ENCODE peak calls at places on chromosomes 5 and 9, in six cellular contexts. O is fibroblast of lung, V is left lung, R is tibial artery, D is foreskin fibroblast, U is astrocyte of the spinal cord. K is an unnamed sample.

GRCh38 chr9:79672891-79673290 is 101.1 kb downstream of the TLE4 start:
- DNase-seq in O (no peak), V (no peak), R (no peak), D (no peak), U (no peak), K (no peak)

GRCh38 chr9:35162605-35163315 is 951 bp downstream of the UNC13B start:
- DNase-seq in O (peak; percentile 5), V (no peak), R (no peak), D (peak; percentile 20), U (peak; percentile 1), K (peak; percentile 38)

GRCh38 chr9:34375901-34376595 is 650 bp downstream of the MYORG start:
- DNase-seq in O (peak; percentile 38), V (peak; percentile 63), R (no peak), D (peak; percentile 28), U (peak; percentile 22), K (peak; percentile 15)

GRCh38 chr9:22050924-22051323 is 41.8 kb upstream of the CDKN2B start:
- DNase-seq in O (no peak), V (no peak), R (no peak), D (no peak), U (no peak), K (no peak)

GRCh38 chr5:145463634-145464033 is 371.5 kb downstream of the PRELID2 start:
- DNase-seq in O (no peak), V (no peak), R (no peak), D (peak; percentile 51), U (no peak), K (peak; percentile 47)

GRCh38 chr5:103744159-103744558 is 181.6 kb upstream of the NUDT12 start:
- DNase-seq in O (peak; percentile 90), V (no peak), R (no peak), D (peak; percentile 17), U (peak; percentile 90), K (peak; percentile 75)

GRCh38 chr9:124840300-124840833 is 12.9 kb upstream of the WDR38 start:
- DNase-seq in O (no peak), V (no peak), R (no peak), D (no peak), U (no peak), K (no peak)

GRCh38 chr5:56668996-56669395 is 146.4 kb upstream of the MAP3K1 start:
- DNase-seq in O (no peak), V (no peak), R (no peak), D (no peak), U (no peak), K (no peak)

GRCh38 chr5:1212881-1213280 is 11.5 kb downstream of the SLC6A19 start:
- DNase-seq in O (no peak), V (no peak), R (no peak), D (no peak), U (no peak), K (no peak)

GRCh38 chr5:64853777-64854176 is 85.0 kb downstream of the CWC27 start:
- DNase-seq in O (no peak), V (no peak), R (no peak), D (no peak), U (no peak), K (no peak)

GRCh38 chr9:1050125-1050895 is at the start of gene DMRT2:
- DNase-seq in O (peak; percentile 65), V (peak; percentile 88), R (peak; percentile 81), D (peak; percentile 92), U (peak; percentile 48), K (peak; percentile 90)

GRCh38 chr5:142295084-142295758 is 29.6 kb downstream of the SPRY4 start:
- DNase-seq in O (peak; percentile 35), V (no peak), R (no peak), D (no peak), U (peak; percentile 35), K (no peak)

GRCh38 chr9:130343445-130343918 is 77.9 kb downstream of the HMCN2 start:
- DNase-seq in O (no peak), V (no peak), R (peak; percentile 66), D (no peak), U (no peak), K (no peak)

GRCh38 chr9:22211588-22212360 is 202.7 kb upstream of the CDKN2B start:
- DNase-seq in O (peak; percentile 97), V (no peak), R (no peak), D (peak; percentile 95), U (peak; percentile 98), K (peak; percentile 94)

GRCh38 chr5:132363431-132364112 is 5.9 kb upstream of the SLC22A5 start:
- DNase-seq in O (peak; percentile 94), V (no peak), R (peak; percentile 77), D (peak; percentile 96), U (peak; percentile 81), K (peak; percentile 97)

GRCh38 chr5:131794596-131794995 is 2.2 kb downstream of the FNIP1 start:
- DNase-seq in O (no peak), V (no peak), R (no peak), D (no peak), U (no peak), K (no peak)

GRCh38 chr5:168736201-168736940 is 157.2 kb upstream of the PANK3 start:
- DNase-seq in O (no peak), V (no peak), R (no peak), D (no peak), U (no peak), K (no peak)

GRCh38 chr9:35814841-35815543 is at the start of gene HINT2:
- DNase-seq in O (peak; percentile 99), V (peak; percentile 97), R (peak; percentile 99), D (peak; percentile 99), U (peak; percentile 99), K (peak; percentile 99)

GRCh38 chr5:82312373-82312856 is 34.3 kb upstream of the RPS23 start:
- DNase-seq in O (peak; percentile 74), V (peak; percentile 41), R (peak; percentile 87), D (peak; percentile 90), U (peak; percentile 84), K (peak; percentile 82)

GRCh38 chr5:179530069-179530998 is 20.0 kb upstream of the RUFY1 start:
- DNase-seq in O (peak; percentile 27), V (peak; percentile 75), R (no peak), D (peak; percentile 70), U (no peak), K (peak; percentile 32)
- H3K4me3 ChIP-seq in O (peak overlapping the region; percentile 40), V (peak overlapping the region; percentile 46), R (peak overlapping the region; percentile 30), D (peak overlapping the region; percentile 48), U (peak overlapping the region; percentile 24), K (peak overlapping the region; percentile 41)

GRCh38 chr9:10238087-10238486 is 374.7 kb downstream of the PTPRD start:
- DNase-seq in O (no peak), V (no peak), R (no peak), D (no peak), U (no peak), K (no peak)

GRCh38 chr9:10228082-10228481 is 384.7 kb downstream of the PTPRD start:
- DNase-seq in O (no peak), V (no peak), R (no peak), D (no peak), U (no peak), K (no peak)

GRCh38 chr9:10230512-10230911 is 382.3 kb downstream of the PTPRD start:
- DNase-seq in O (no peak), V (no peak), R (no peak), D (no peak), U (no peak), K (no peak)

GRCh38 chr9:10226996-10227395 is 385.8 kb downstream of the PTPRD start:
- DNase-seq in O (no peak), V (no peak), R (no peak), D (no peak), U (no peak), K (no peak)

GRCh38 chr9:10232352-10232930 is 380.4 kb downstream of the PTPRD start:
- DNase-seq in O (peak; percentile 1), V (no peak), R (no peak), D (no peak), U (peak; percentile 9), K (peak; percentile 19)
- TF ChIP-seq CTCF in O (peak; percentile 59), V (no peak), R (no peak), D (no peak), U (peak; percentile 48), K (peak; percentile 21)

DNA sequence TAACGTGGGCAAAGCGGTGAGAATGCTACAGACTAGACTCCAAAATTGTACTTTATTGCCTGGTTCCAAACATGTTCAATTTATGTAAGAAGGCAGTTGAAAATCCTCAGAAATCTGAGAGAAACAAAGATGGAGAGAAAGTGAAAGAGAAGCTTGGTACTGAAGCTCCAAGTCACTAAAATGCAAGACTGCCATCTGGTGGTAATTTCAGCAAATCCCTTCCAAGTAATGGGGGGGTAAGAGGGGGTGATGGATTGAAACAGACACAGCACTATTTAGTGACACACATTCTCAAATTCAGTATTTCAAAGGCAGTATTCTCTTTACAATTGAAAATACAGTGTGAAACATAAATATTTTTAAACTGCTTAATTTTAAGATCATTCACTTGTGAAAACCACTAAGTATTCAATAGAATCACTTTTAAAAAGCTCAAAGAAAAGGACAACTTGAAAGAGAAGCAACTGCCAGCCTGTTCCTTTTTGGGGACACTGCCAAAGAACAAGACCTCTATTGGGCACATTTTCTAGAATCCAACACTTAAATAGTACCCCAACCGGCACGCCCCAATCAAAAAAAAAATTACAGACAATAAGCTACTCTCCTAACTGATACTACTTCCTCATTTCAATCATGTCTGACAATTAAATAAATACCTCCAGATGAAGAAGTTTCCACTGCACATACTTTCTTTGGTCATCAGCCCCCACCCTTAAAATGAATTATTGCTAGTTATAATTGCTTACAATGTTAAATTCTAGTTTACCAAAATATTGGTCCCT is 131.5 kb downstream of the AGTPBP1 start:
- DNase-seq in O (peak; percentile 67), V (no peak), R (no peak), D (peak; percentile 84), U (peak; percentile 84), K (peak; percentile 83)
- H3K4me3 ChIP-seq in O (peak overlapping the region; percentile 25), V (no peak overlapping the region), R (peak overlapping the region; percentile 31), D (peak overlapping the region; percentile 44), U (peak overlapping the region; percentile 16), K (no peak overlapping the region)

GRCh38 chr9:93467062-93467416 is 13.7 kb upstream of the FAM120AOS start:
- DNase-seq in O (peak; percentile 27), V (no peak), R (no peak), D (peak; percentile 20), U (no peak), K (no peak)
- TF ChIP-seq CTCF in O (no peak), V (no peak), R (no peak), D (no peak), U (no peak), K (no peak)

GRCh38 chr5:40909233-40909632 is at the start of gene C7:
- DNase-seq in O (no peak), V (no peak), R (no peak), D (no peak), U (no peak), K (no peak)

GRCh38 chr5:40914835-40915234 is 5.5 kb downstream of the C7 start:
- DNase-seq in O (peak; percentile 51), V (no peak), R (no peak), D (peak; percentile 6), U (peak; percentile 80), K (peak; percentile 89)

GRCh38 chr5:40915341-40915926 is 6.1 kb downstream of the C7 start:
- DNase-seq in O (no peak), V (no peak), R (no peak), D (no peak), U (no peak), K (peak; percentile 16)

GRCh38 chr5:40909723-40910122 is 426 bp downstream of the C7 start:
- DNase-seq in O (peak; percentile 12), V (no peak), R (no peak), D (no peak), U (no peak), K (no peak)

GRCh38 chr5:40911278-40911677 is 2.0 kb downstream of the C7 start:
- DNase-seq in O (no peak), V (no peak), R (no peak), D (no peak), U (no peak), K (no peak)
- H3K4me3 ChIP-seq in O (no peak overlapping the region), V (peak overlapping the region; percentile 25), R (no peak overlapping the region), D (no peak overlapping the region), U (no peak overlapping the region), K (no peak overlapping the region)

K was measured in fibroblast of mammary gland.